ENCODE peak calls at places on chromosomes 16 and 17, in eight cellular contexts. J, G, W, L, P, M, C and T are unnamed samples.
A peak's percentile ranks its signal among the peaks of the same experiment; 100 is the strongest.

GRCh38 chr17:37361543-37361942 is 14.2 kb upstream of the C17orf78 start:
- DNase-seq in C (peak; percentile 65), P (no peak), G (no peak), W (no peak), J (no peak), M (no peak), L (no peak), T (no peak)

GRCh38 chr16:84253173-84253572 is 13.4 kb upstream of the KCNG4 start:
- DNase-seq in W (no peak), P (no peak), J (no peak), C (no peak), M (no peak), G (no peak), L (no peak), T (no peak)

GRCh38 chr16:85614338-85615013 is 1.4 kb downstream of the GSE1 start:
- DNase-seq in G (no peak), C (no peak), M (no peak), L (no peak), J (no peak), W (no peak), P (no peak), T (no peak)

GRCh38 chr17:19728114-19728495 is 11.7 kb upstream of the SLC47A2 start:
- DNase-seq in W (peak; percentile 97), L (peak; percentile 79), M (peak; percentile 53), G (peak; percentile 72), P (peak; percentile 50), C (peak; percentile 88), J (no peak), T (peak; percentile 91)

GRCh38 chr16:24011237-24011636 is 175.5 kb downstream of the PRKCB start:
- DNase-seq in J (no peak), L (no peak), G (no peak), P (no peak), M (no peak), W (no peak), C (no peak), T (no peak)

GRCh38 chr16:70553645-70554044 is 30.0 kb downstream of the SF3B3 start:
- DNase-seq in J (no peak), C (no peak), M (peak; percentile 88), G (peak; percentile 92), P (peak; percentile 78), L (no peak), W (peak; percentile 92), T (peak; percentile 79)

GRCh38 chr17:49403514-49404289 is 11.0 kb downstream of the PHB1 start:
- DNase-seq in L (no peak), M (no peak), W (no peak), P (no peak), C (peak; percentile 71), J (no peak), G (no peak), T (no peak)

GRCh38 chr16:2204727-2205103 is 539 bp upstream of the MLST8 start:
- DNase-seq in G (no peak), L (no peak), C (no peak), M (no peak), W (no peak), J (no peak), P (no peak), T (no peak)

GRCh38 chr17:51336112-51336822 is 75.9 kb downstream of the UTP18 start:
- DNase-seq in P (no peak), M (no peak), J (no peak), W (no peak), G (no peak), C (no peak), L (no peak), T (no peak)

GRCh38 chr17:64777413-64778101 is 115.5 kb upstream of the SMURF2 start:
- DNase-seq in J (no peak), G (no peak), P (no peak), C (no peak), W (no peak), M (no peak), L (no peak), T (no peak)

GRCh38 chr17:3683054-3683511 is 12.9 kb downstream of the P2RX5 start:
- DNase-seq in G (no peak), W (no peak), C (no peak), M (no peak), L (no peak), P (no peak), J (peak; percentile 64), T (peak; percentile 34)

GRCh38 chr17:17580662-17581470 is 10.6 kb downstream of the PEMT start:
- DNase-seq in G (no peak), P (no peak), J (no peak), L (no peak), C (no peak), M (no peak), W (no peak), T (peak; percentile 9)

GRCh38 chr16:15644306-15644961 is 1.5 kb upstream of the MARF1 start:
- DNase-seq in G (no peak), L (no peak), W (peak; percentile 63), M (peak; percentile 3), C (peak; percentile 81), P (peak; percentile 18), J (no peak), T (no peak)

DNA sequence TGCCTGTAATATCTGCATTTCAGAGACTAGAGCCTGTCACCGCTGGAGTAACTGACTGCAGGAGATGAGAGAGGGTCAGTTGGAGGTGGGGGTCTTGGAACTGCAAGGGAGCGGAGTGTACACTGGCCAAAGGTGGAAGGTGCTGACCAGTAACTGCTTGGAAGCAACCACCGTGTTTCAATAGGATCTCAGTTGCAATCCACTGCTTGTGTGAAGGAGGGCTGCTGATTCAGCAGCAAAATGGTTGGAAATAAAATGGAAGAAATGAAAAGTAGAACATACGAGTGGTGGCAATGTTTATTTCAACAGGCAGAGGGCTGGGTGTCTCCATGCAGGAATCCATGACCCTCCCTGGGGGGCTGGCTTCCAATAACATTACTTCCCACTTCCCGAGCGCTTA is 2.1 kb upstream of the JPH3 start:
- DNase-seq in L (no peak), M (no peak), C (no peak), J (no peak), G (no peak), P (no peak), W (no peak), T (no peak)
- TF ChIP-seq CTCF in L (no peak), M (no peak), C (no peak), J (no peak), G (no peak), P (no peak), W (no peak), T (no peak)

GRCh38 chr17:61000911-61001310 is 323.3 kb downstream of the BCAS3 start:
- DNase-seq in G (no peak), M (peak; percentile 63), J (no peak), W (peak; percentile 48), C (no peak), P (peak; percentile 53), L (no peak), T (peak; percentile 61)
- TF ChIP-seq CTCF in G (peak; percentile 55), M (peak; percentile 79), J (no peak), W (peak; percentile 50), C (no peak), P (peak; percentile 62), L (peak; percentile 33), T (peak; percentile 48)

GRCh38 chr17:79798296-79799173 is 1.7 kb upstream of the CBX8 start:
- DNase-seq in L (no peak), P (no peak), W (peak; percentile 64), J (peak; percentile 41), C (no peak), G (no peak), M (no peak), T (no peak)

GRCh38 chr17:79794659-79795511 is 2.0 kb downstream of the CBX8 start:
- DNase-seq in C (no peak), J (peak; percentile 36), L (no peak), G (no peak), W (no peak), M (no peak), P (no peak), T (no peak)

GRCh38 chr17:79795795-79796569 is 895 bp downstream of the CBX8 start:
- DNase-seq in J (no peak), M (no peak), C (no peak), P (no peak), W (no peak), G (no peak), L (no peak), T (no peak)

GRCh38 chr17:79797492-79798295 is 817 bp upstream of the CBX8 start:
- DNase-seq in G (no peak), M (no peak), W (no peak), J (peak; percentile 50), L (no peak), C (no peak), P (no peak), T (no peak)

DNA sequence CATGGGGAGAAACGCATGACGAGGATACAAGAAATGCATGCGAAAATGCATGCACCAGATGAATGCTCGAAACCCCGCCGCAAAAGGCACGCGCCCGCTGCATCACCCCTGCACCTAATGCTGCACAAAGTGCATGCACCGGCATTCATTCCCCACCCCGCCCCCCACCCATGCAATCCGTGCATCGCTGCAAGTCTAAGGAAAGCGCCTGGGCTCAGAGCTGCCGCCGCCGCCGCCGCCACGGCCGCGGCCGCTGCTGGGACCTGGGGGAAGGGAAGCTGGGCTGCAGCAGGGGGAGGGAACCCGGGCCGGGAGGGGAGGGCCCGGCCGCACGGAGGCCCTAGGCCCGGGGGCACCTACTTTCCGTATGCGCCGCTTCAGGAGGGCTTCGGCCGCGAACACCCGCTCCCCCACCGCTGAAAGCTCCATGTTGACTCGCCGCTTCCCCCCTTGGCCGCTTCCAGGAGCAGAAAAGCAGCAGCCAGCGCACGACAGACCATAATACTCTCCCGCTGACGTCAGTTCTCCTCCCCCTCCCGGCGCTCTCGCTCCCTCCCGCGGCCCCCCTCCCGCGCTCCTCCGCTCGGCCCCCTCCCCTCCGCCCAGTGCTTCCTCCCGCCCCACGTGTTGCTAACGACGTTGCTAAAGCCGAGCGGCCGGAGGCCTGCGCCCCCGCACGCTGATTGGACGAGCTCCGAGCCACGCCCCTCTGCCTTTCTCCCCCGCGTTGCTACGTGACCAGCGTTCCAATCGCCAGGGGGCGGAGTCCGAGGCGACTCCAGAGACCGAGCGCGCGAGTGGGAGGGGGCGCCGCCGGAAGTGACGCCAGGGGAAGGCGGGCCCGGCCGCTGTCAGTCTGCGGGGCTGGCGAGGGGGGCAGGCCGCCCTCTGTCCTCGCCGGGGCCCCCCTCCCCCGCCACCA is at the start of gene CBX8:
- DNase-seq in P (peak; percentile 98), M (peak; percentile 99), L (peak; percentile 100), C (peak; percentile 99), W (peak; percentile 99), G (peak; percentile 91), J (peak; percentile 100), T (peak; percentile 100)
- TF ChIP-seq CTCF in P (no peak), M (peak; percentile 68), L (peak; percentile 51), C (peak; percentile 86), W (no peak), G (peak; percentile 14), J (no peak), T (no peak)

DNA sequence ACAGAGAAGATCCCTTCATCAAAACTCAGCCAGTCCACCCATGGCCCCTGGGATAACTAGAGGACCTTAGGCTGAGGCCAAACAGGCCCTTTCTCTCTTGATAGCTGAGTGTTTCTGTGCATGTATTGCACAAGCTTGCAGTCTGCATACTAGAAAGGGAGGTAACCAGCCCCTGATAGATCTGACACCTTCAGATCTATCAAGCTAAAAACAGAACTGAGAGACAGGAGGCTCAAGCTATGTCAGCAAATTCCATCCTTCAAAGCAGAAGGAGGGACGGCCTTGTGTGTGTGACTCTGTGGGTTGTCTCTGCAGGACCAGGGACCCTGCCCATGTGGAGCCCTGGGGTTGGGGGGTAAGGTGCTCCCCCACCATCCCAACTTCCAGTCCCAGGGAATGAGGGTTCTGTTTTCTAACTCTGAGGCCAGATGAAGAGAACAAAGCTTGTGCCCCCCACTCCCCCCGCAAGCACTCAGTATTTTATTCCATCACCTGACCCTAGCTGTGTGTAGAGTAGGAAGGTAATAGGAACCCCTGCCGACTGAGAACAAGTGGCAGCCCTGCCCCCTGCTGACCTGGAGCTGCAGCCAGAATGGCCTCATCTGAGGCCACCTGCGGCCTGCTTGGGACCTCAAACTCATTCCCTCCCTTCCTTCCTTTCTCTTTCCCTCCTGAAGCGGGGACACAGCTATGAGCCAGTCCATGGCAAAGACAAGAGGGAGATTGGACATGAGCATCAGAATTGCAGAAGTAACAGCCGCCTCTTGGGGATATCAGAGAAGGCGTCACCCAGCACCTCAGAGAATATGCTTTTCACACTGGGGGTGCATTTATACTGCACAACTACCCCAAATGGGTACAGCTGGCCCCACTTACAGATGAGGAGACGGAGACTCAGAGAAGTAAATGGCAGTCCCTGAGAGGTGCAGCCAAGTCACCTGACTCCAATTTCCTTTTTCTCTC is 63.7 kb downstream of the SMPD3 start:
- DNase-seq in J (no peak), C (no peak), G (no peak), M (no peak), L (no peak), P (no peak), W (no peak), T (no peak)
- TF ChIP-seq CTCF in J (no peak), C (no peak), G (no peak), M (no peak), L (no peak), P (no peak), W (no peak), T (no peak)